ENCODE peak calls at places on chromosomes 13 and 19, in four cellular contexts. A is NCI-H2227 treated with DMSO at 0.1 percent for 48 hours, O is spleen, Z is GM23338. D is an unnamed sample.

GRCh38 chr13:44373601-44374347 is at the start of gene SERP2:
- DNase-seq in A (peak; percentile 48), Z (peak; percentile 84), O (no peak), D (peak; percentile 76)

GRCh38 chr19:46660601-46661019 is 372 bp downstream of the DACT3 start:
- DNase-seq in Z (peak; percentile 40), A (no peak), O (no peak), D (no peak)

GRCh38 chr19:28710278-28710677 is 502.7 kb downstream of the UQCRFS1 start:
- DNase-seq in A (peak; percentile 95), Z (peak; percentile 79), O (no peak), D (peak; percentile 71)

GRCh38 chr19:46376241-46377153 is 29.6 kb downstream of the PPP5C start:
- DNase-seq in O (no peak), Z (no peak), A (no peak), D (no peak)

GRCh38 chr19:49758292-49758691 is 4.8 kb downstream of the TSKS start:
- DNase-seq in O (no peak), A (no peak), Z (no peak), D (peak; percentile 56)

GRCh38 chr19:19656451-19657396 is 6.8 kb downstream of the ATP13A1 start:
- DNase-seq in Z (no peak), O (peak; percentile 73), A (no peak), D (no peak)

GRCh38 chr13:67515895-67516294 is 285.8 kb upstream of the PCDH9 start:
- DNase-seq in A (no peak), Z (no peak), O (no peak), D (no peak)

GRCh38 chr13:32284927-32285632 is 30.1 kb downstream of the ZAR1L start:
- DNase-seq in Z (no peak), O (no peak), A (no peak), D (peak; percentile 9)

GRCh38 chr13:94829801-94830200 is 117.5 kb upstream of the SOX21 start:
- DNase-seq in Z (no peak), O (no peak), A (no peak), D (no peak)

GRCh38 chr19:30077851-30078355 is 135.9 kb downstream of the URI1 start:
- DNase-seq in Z (no peak), A (no peak), O (peak; percentile 40), D (no peak)

GRCh38 chr13:46168341-46168740 is 13.6 kb downstream of the LCP1 start:
- DNase-seq in O (peak; percentile 81), Z (no peak), A (no peak), D (no peak)

GRCh38 chr19:48798937-48799336 is 11.9 kb downstream of the BCAT2 start:
- DNase-seq in O (no peak), A (no peak), Z (peak; percentile 77), D (peak; percentile 66)

GRCh38 chr13:31765441-31765840 is 26.1 kb downstream of the RXFP2 start:
- DNase-seq in O (no peak), Z (no peak), A (no peak), D (peak; percentile 54)

GRCh38 chr19:7497292-7497691 is 8.5 kb upstream of the PEX11G start:
- DNase-seq in O (no peak), A (no peak), Z (peak; percentile 78), D (peak; percentile 51)

GRCh38 chr19:52398091-52398461 is 427 bp downstream of the ZNF528 start:
- DNase-seq in Z (peak; percentile 44), O (no peak), A (no peak), D (no peak)

GRCh38 chr19:11931051-11931450 is 6.1 kb downstream of the ZNF700 start:
- DNase-seq in O (no peak), Z (no peak), A (no peak), D (no peak)

GRCh38 chr19:16373989-16374388 is 49.4 kb downstream of the KLF2 start:
- DNase-seq in O (peak; percentile 74), Z (no peak), A (no peak), D (no peak)

GRCh38 chr19:47228937-47229673 is 1.9 kb downstream of the BBC3 start:
- DNase-seq in A (no peak), Z (no peak), O (no peak), D (peak; percentile 43)

GRCh38 chr19:44741841-44742352 is 6.6 kb upstream of the BCL3 start:
- DNase-seq in Z (no peak), A (no peak), O (peak; percentile 94), D (peak; percentile 78)

GRCh38 chr13:67230774-67231480 is 791 bp upstream of the PCDH9 start:
- DNase-seq in Z (peak; percentile 72), A (peak; percentile 83), O (peak; percentile 87), D (peak; percentile 73)

GRCh38 chr13:31115616-31116015 is 46.1 kb downstream of the HSPH1 start:
- DNase-seq in A (no peak), Z (no peak), O (no peak), D (peak; percentile 46)